ENCODE peak calls at places on chromosomes 11 and 22, in seven cellular contexts. One of them, this sample, is unnamed.

GRCh38 chr22:44895296-44896055 is 114.3 kb downstream of the PHF21B start:
- DNase-seq in K562: no peak
- DNase-seq in HepG2: no peak
- DNase-seq in H1: no peak
- DNase-seq in SK-N-SH: no peak
- DNase-seq in HCT116: no peak
- DNase-seq in GM12878: no peak
- DNase-seq in this sample: no peak

GRCh38 chr11:115505165-115505564 is 950 bp upstream of the CADM1 start:
- DNase-seq in HepG2: no peak
- DNase-seq in K562: no peak
- DNase-seq in HCT116: no peak
- DNase-seq in GM12878: no peak
- DNase-seq in SK-N-SH: peak; percentile 20
- DNase-seq in H1: no peak
- DNase-seq in this sample: peak; percentile 30

GRCh38 chr11:74085542-74085892 is 76.6 kb upstream of the UCP3 start:
- DNase-seq in H1: no peak
- DNase-seq in HepG2: peak; percentile 15
- DNase-seq in SK-N-SH: no peak
- DNase-seq in HCT116: no peak
- DNase-seq in K562: peak; percentile 58
- DNase-seq in GM12878: no peak
- DNase-seq in this sample: no peak

GRCh38 chr22:42969348-42969975 is 45.5 kb downstream of the PACSIN2 start:
- DNase-seq in H1: no peak
- DNase-seq in HCT116: no peak
- DNase-seq in SK-N-SH: no peak
- DNase-seq in GM12878: no peak
- DNase-seq in K562: no peak
- DNase-seq in HepG2: no peak
- DNase-seq in this sample: no peak

GRCh38 chr11:107370390-107370789 is 87.2 kb downstream of the CWF19L2 start:
- DNase-seq in K562: no peak
- DNase-seq in GM12878: peak; percentile 5
- DNase-seq in HCT116: no peak
- DNase-seq in SK-N-SH: no peak
- DNase-seq in H1: no peak
- DNase-seq in HepG2: no peak
- DNase-seq in this sample: no peak

GRCh38 chr11:82996966-82997606 is 74.6 kb downstream of the RAB30 start:
- DNase-seq in HCT116: no peak
- DNase-seq in HepG2: no peak
- DNase-seq in GM12878: peak; percentile 87
- DNase-seq in K562: no peak
- DNase-seq in SK-N-SH: no peak
- DNase-seq in H1: no peak
- DNase-seq in this sample: peak; percentile 96

GRCh38 chr11:103744496-103745153 is 291.8 kb upstream of the DDI1 start:
- DNase-seq in HCT116: no peak
- DNase-seq in HepG2: no peak
- DNase-seq in K562: no peak
- DNase-seq in SK-N-SH: no peak
- DNase-seq in GM12878: peak; percentile 8
- DNase-seq in H1: no peak
- DNase-seq in this sample: no peak

GRCh38 chr11:63944987-63945386 is 6.2 kb downstream of the NAA40 start:
- DNase-seq in HepG2: peak; percentile 43
- DNase-seq in GM12878: no peak
- DNase-seq in SK-N-SH: peak; percentile 33
- DNase-seq in HCT116: no peak
- DNase-seq in H1: no peak
- DNase-seq in K562: no peak
- DNase-seq in this sample: no peak

GRCh38 chr11:104134760-104135159 is 29.2 kb downstream of the PDGFD start:
- DNase-seq in H1: no peak
- DNase-seq in HCT116: no peak
- DNase-seq in K562: no peak
- DNase-seq in GM12878: no peak
- DNase-seq in HepG2: no peak
- DNase-seq in SK-N-SH: no peak
- DNase-seq in this sample: no peak

GRCh38 chr11:64233913-64234839 is at the start of gene VEGFB:
- DNase-seq in H1: no peak
- DNase-seq in HCT116: no peak
- DNase-seq in GM12878: no peak
- DNase-seq in SK-N-SH: peak; percentile 92
- DNase-seq in HepG2: no peak
- DNase-seq in K562: peak; percentile 87
- DNase-seq in this sample: peak; percentile 81

GRCh38 chr11:12008790-12009616 is 577 bp upstream of the DKK3 start:
- DNase-seq in HepG2: no peak
- DNase-seq in K562: peak; percentile 94
- DNase-seq in SK-N-SH: peak; percentile 99
- DNase-seq in HCT116: no peak
- DNase-seq in GM12878: no peak
- DNase-seq in H1: no peak
- DNase-seq in this sample: no peak

GRCh38 chr11:2816941-2817421 is 68.6 kb downstream of the CDKN1C start:
- DNase-seq in SK-N-SH: no peak
- DNase-seq in HCT116: no peak
- DNase-seq in K562: no peak
- DNase-seq in GM12878: no peak
- DNase-seq in H1: no peak
- DNase-seq in HepG2: no peak
- DNase-seq in this sample: no peak

GRCh38 chr11:130866831-130867230 is 49.4 kb downstream of the SNX19 start:
- DNase-seq in GM12878: no peak
- DNase-seq in SK-N-SH: no peak
- DNase-seq in HepG2: no peak
- DNase-seq in HCT116: no peak
- DNase-seq in H1: no peak
- DNase-seq in K562: no peak
- DNase-seq in this sample: no peak

GRCh38 chr11:119340335-119341221 is at the start of gene C1QTNF5:
- DNase-seq in H1: no peak
- DNase-seq in GM12878: no peak
- DNase-seq in HCT116: no peak
- DNase-seq in HepG2: no peak
- DNase-seq in SK-N-SH: peak; percentile 83
- DNase-seq in K562: peak; percentile 43
- DNase-seq in this sample: no peak

GRCh38 chr11:116502641-116503061 is 270.1 kb downstream of the BUD13 start:
- DNase-seq in H1: no peak
- DNase-seq in GM12878: no peak
- DNase-seq in HCT116: no peak
- DNase-seq in K562: no peak
- DNase-seq in SK-N-SH: no peak
- DNase-seq in HepG2: no peak
- DNase-seq in this sample: no peak

GRCh38 chr22:35921777-35922176 is 106.8 kb downstream of the RBFOX2 start:
- DNase-seq in H1: no peak
- DNase-seq in HepG2: peak; percentile 75
- DNase-seq in GM12878: peak; percentile 13
- DNase-seq in K562: peak; percentile 24
- DNase-seq in HCT116: peak; percentile 76
- DNase-seq in SK-N-SH: peak; percentile 49
- DNase-seq in this sample: no peak

GRCh38 chr11:76669901-76670474 is 559 bp downstream of the LRRC32 start:
- DNase-seq in SK-N-SH: no peak
- DNase-seq in K562: no peak
- DNase-seq in HCT116: no peak
- DNase-seq in HepG2: no peak
- DNase-seq in GM12878: no peak
- DNase-seq in H1: no peak
- DNase-seq in this sample: no peak

GRCh38 chr11:12182650-12183511 is 72.5 kb downstream of the MICAL2 start:
- DNase-seq in H1: no peak
- DNase-seq in GM12878: no peak
- DNase-seq in SK-N-SH: no peak
- DNase-seq in HCT116: peak; percentile 74
- DNase-seq in K562: peak; percentile 81
- DNase-seq in HepG2: peak; percentile 58
- DNase-seq in this sample: peak; percentile 20

GRCh38 chr11:64384039-64384737 is 25.2 kb downstream of the RPS6KA4 start:
- DNase-seq in H1: no peak
- DNase-seq in HepG2: no peak
- DNase-seq in SK-N-SH: no peak
- DNase-seq in GM12878: no peak
- DNase-seq in HCT116: no peak
- DNase-seq in K562: no peak
- DNase-seq in this sample: no peak

GRCh38 chr22:49783036-49783746 is 44.5 kb downstream of the BRD1 start:
- DNase-seq in SK-N-SH: no peak
- DNase-seq in H1: no peak
- DNase-seq in HCT116: no peak
- DNase-seq in HepG2: no peak
- DNase-seq in GM12878: no peak
- DNase-seq in K562: no peak
- DNase-seq in this sample: no peak

GRCh38 chr22:49784987-49785614 is 42.6 kb downstream of the BRD1 start:
- DNase-seq in HepG2: no peak
- DNase-seq in H1: no peak
- DNase-seq in HCT116: no peak
- DNase-seq in K562: no peak
- DNase-seq in SK-N-SH: no peak
- DNase-seq in GM12878: no peak
- DNase-seq in this sample: no peak

GRCh38 chr22:49785841-49786451 is 41.7 kb downstream of the BRD1 start:
- DNase-seq in HCT116: no peak
- DNase-seq in H1: no peak
- DNase-seq in HepG2: no peak
- DNase-seq in SK-N-SH: no peak
- DNase-seq in K562: peak; percentile 45
- DNase-seq in GM12878: no peak
- DNase-seq in this sample: no peak

GRCh38 chr22:49783926-49784629 is 43.6 kb downstream of the BRD1 start:
- DNase-seq in HCT116: no peak
- DNase-seq in K562: no peak
- DNase-seq in GM12878: no peak
- DNase-seq in H1: no peak
- DNase-seq in HepG2: no peak
- DNase-seq in SK-N-SH: no peak
- DNase-seq in this sample: no peak

DNA sequence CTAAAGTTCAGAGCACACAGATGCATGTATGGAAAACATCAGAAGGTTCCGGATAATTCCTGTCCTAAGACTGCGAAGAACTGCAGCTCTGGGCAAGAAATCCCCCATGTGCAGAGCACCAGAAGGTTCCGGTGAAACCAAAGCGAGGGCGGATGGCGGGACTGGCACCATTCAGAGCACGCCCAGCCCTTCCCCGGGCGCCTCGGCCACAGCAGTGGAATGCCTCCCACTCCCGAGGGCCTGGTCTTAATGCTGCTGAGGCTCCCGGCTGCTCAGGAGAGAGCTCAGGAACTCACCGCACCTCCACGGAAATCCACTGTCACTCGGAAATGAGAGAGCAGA is 43.1 kb downstream of the BRD1 start:
- DNase-seq in HepG2: no peak
- DNase-seq in HCT116: no peak
- DNase-seq in K562: no peak
- DNase-seq in GM12878: no peak
- DNase-seq in H1: no peak
- DNase-seq in SK-N-SH: no peak
- DNase-seq in this sample: no peak
- TF ChIP-seq JUND in HepG2: no peak
- TF ChIP-seq JUND in HCT116: no peak
- TF ChIP-seq JUND in K562: no peak
- TF ChIP-seq JUND in GM12878: no peak
- TF ChIP-seq JUND in H1: no peak
- TF ChIP-seq JUND in SK-N-SH: no peak
- TF ChIP-seq JUND in this sample: no peak

GRCh38 chr11:117961896-117962295 is 24.3 kb upstream of the IL10RA start:
- DNase-seq in HepG2: no peak
- DNase-seq in K562: no peak
- DNase-seq in GM12878: no peak
- DNase-seq in H1: no peak
- DNase-seq in SK-N-SH: no peak
- DNase-seq in HCT116: no peak
- DNase-seq in this sample: no peak

GRCh38 chr11:117970400-117971024 is 15.7 kb upstream of the IL10RA start:
- DNase-seq in SK-N-SH: no peak
- DNase-seq in H1: no peak
- DNase-seq in K562: no peak
- DNase-seq in HCT116: no peak
- DNase-seq in GM12878: no peak
- DNase-seq in HepG2: no peak
- DNase-seq in this sample: no peak

GRCh38 chr11:117969160-117969991 is 16.8 kb upstream of the IL10RA start:
- DNase-seq in HCT116: no peak
- DNase-seq in SK-N-SH: no peak
- DNase-seq in GM12878: no peak
- DNase-seq in K562: no peak
- DNase-seq in HepG2: no peak
- DNase-seq in H1: no peak
- DNase-seq in this sample: no peak

GRCh38 chr11:117972044-117972443 is 14.2 kb upstream of the IL10RA start:
- DNase-seq in SK-N-SH: no peak
- DNase-seq in H1: no peak
- DNase-seq in K562: no peak
- DNase-seq in HepG2: no peak
- DNase-seq in GM12878: no peak
- DNase-seq in HCT116: no peak
- DNase-seq in this sample: no peak

DNA sequence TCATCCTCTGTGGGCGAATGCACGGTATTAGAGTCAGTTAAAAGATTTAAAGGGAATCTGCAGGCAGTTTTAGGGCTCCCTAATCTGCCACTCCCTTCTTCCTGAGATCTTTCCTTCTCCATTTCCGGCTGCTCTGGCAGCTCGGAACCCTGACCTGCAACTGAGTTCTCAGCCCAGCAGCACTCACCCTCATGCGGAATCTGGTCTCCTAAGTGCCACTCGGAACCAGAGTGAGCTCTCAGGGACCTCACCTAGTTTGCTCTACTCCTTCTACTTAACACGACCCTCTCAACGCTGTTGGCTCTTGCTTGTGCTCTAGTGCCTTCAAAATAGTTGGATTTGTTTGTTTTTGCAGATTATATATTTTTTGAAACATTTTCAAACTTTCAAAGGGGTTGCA is 19.3 kb upstream of the IL10RA start:
- DNase-seq in H1: no peak
- DNase-seq in K562: no peak
- DNase-seq in GM12878: no peak
- DNase-seq in HCT116: no peak
- DNase-seq in SK-N-SH: no peak
- DNase-seq in HepG2: no peak
- DNase-seq in this sample: no peak
- TF ChIP-seq JUND in H1: no peak
- TF ChIP-seq JUND in K562: no peak
- TF ChIP-seq JUND in GM12878: no peak
- TF ChIP-seq JUND in HCT116: no peak
- TF ChIP-seq JUND in SK-N-SH: no peak
- TF ChIP-seq JUND in HepG2: no peak
- TF ChIP-seq JUND in this sample: no peak

GRCh38 chr11:45254070-45254469 is 32.1 kb downstream of the SYT13 start:
- DNase-seq in SK-N-SH: no peak
- DNase-seq in GM12878: no peak
- DNase-seq in HepG2: no peak
- DNase-seq in HCT116: no peak
- DNase-seq in K562: no peak
- DNase-seq in H1: no peak
- DNase-seq in this sample: no peak
- TF ChIP-seq JUND in SK-N-SH: no peak
- TF ChIP-seq JUND in GM12878: no peak
- TF ChIP-seq JUND in HepG2: no peak
- TF ChIP-seq JUND in HCT116: no peak
- TF ChIP-seq JUND in K562: no peak
- TF ChIP-seq JUND in H1: no peak
- TF ChIP-seq JUND in this sample: no peak

GRCh38 chr22:20966883-20967696 is at the start of gene AIFM3:
- DNase-seq in HepG2: no peak
- DNase-seq in HCT116: no peak
- DNase-seq in GM12878: no peak
- DNase-seq in H1: no peak
- DNase-seq in SK-N-SH: peak; percentile 46
- DNase-seq in K562: no peak
- DNase-seq in this sample: no peak
- TF ChIP-seq JUND in HepG2: no peak
- TF ChIP-seq JUND in HCT116: no peak
- TF ChIP-seq JUND in GM12878: no peak
- TF ChIP-seq JUND in H1: no peak
- TF ChIP-seq JUND in SK-N-SH: no peak
- TF ChIP-seq JUND in K562: no peak
- TF ChIP-seq JUND in this sample: no peak

This sample was measured in T47D.